ENCODE peak calls at places on chromosomes 7 and 10, in ten cellular contexts. One of them, this sample, is unnamed.

GRCh38 chr7:33886100-33886623 is 19.2 kb upstream of the BMPER start:
- DNase-seq in cardiac muscle cell: peak; percentile 74
- DNase-seq in GM12892: no peak
- DNase-seq in amniotic epithelial cell: no peak
- DNase-seq in GM10248: no peak
- DNase-seq in HEK293T: peak; percentile 81
- DNase-seq in activated CD4-positive, alpha-beta memory T cell treated with anti-CD3 and anti-CD28 coated beads for 36 hours: no peak
- DNase-seq in stimulated activated CD8-positive, alpha-beta memory T cell treated with anti-CD3 and anti-CD28 coated beads, Interleukin-15, amount 100 ng/mL, for 24 hours: no peak
- DNase-seq in activated CD4-positive, alpha-beta T cell treated with anti-CD3 and anti-CD28 coated beads, Interleukin-2, amount 50 U/mL, for 48 hours: no peak
- DNase-seq in endodermal cell: peak; percentile 95
- DNase-seq in this sample: no peak

GRCh38 chr7:50372921-50373320 is 68.4 kb downstream of the IKZF1 start:
- DNase-seq in cardiac muscle cell: no peak
- DNase-seq in GM12892: no peak
- DNase-seq in amniotic epithelial cell: no peak
- DNase-seq in GM10248: no peak
- DNase-seq in HEK293T: no peak
- DNase-seq in activated CD4-positive, alpha-beta memory T cell treated with anti-CD3 and anti-CD28 coated beads for 36 hours: no peak
- DNase-seq in stimulated activated CD8-positive, alpha-beta memory T cell treated with anti-CD3 and anti-CD28 coated beads, Interleukin-15, amount 100 ng/mL, for 24 hours: no peak
- DNase-seq in activated CD4-positive, alpha-beta T cell treated with anti-CD3 and anti-CD28 coated beads, Interleukin-2, amount 50 U/mL, for 48 hours: no peak
- DNase-seq in endodermal cell: no peak
- DNase-seq in this sample: no peak

GRCh38 chr10:52664629-52665028 is 108.0 kb downstream of the MBL2 start:
- DNase-seq in cardiac muscle cell: no peak
- DNase-seq in GM12892: no peak
- DNase-seq in amniotic epithelial cell: no peak
- DNase-seq in GM10248: no peak
- DNase-seq in HEK293T: no peak
- DNase-seq in activated CD4-positive, alpha-beta memory T cell treated with anti-CD3 and anti-CD28 coated beads for 36 hours: no peak
- DNase-seq in stimulated activated CD8-positive, alpha-beta memory T cell treated with anti-CD3 and anti-CD28 coated beads, Interleukin-15, amount 100 ng/mL, for 24 hours: no peak
- DNase-seq in activated CD4-positive, alpha-beta T cell treated with anti-CD3 and anti-CD28 coated beads, Interleukin-2, amount 50 U/mL, for 48 hours: no peak
- DNase-seq in endodermal cell: no peak
- DNase-seq in this sample: no peak

GRCh38 chr7:4158826-4159225 is 523.3 kb upstream of the FOXK1 start:
- DNase-seq in cardiac muscle cell: no peak
- DNase-seq in GM12892: no peak
- DNase-seq in amniotic epithelial cell: no peak
- DNase-seq in GM10248: no peak
- DNase-seq in HEK293T: no peak
- DNase-seq in activated CD4-positive, alpha-beta memory T cell treated with anti-CD3 and anti-CD28 coated beads for 36 hours: no peak
- DNase-seq in stimulated activated CD8-positive, alpha-beta memory T cell treated with anti-CD3 and anti-CD28 coated beads, Interleukin-15, amount 100 ng/mL, for 24 hours: no peak
- DNase-seq in activated CD4-positive, alpha-beta T cell treated with anti-CD3 and anti-CD28 coated beads, Interleukin-2, amount 50 U/mL, for 48 hours: no peak
- DNase-seq in endodermal cell: no peak
- DNase-seq in this sample: no peak

GRCh38 chr7:105890290-105890997 is 14.0 kb upstream of the ATXN7L1 start:
- DNase-seq in cardiac muscle cell: no peak
- DNase-seq in GM12892: no peak
- DNase-seq in amniotic epithelial cell: peak; percentile 69
- DNase-seq in GM10248: no peak
- DNase-seq in HEK293T: no peak
- DNase-seq in activated CD4-positive, alpha-beta memory T cell treated with anti-CD3 and anti-CD28 coated beads for 36 hours: peak; percentile 29
- DNase-seq in stimulated activated CD8-positive, alpha-beta memory T cell treated with anti-CD3 and anti-CD28 coated beads, Interleukin-15, amount 100 ng/mL, for 24 hours: no peak
- DNase-seq in activated CD4-positive, alpha-beta T cell treated with anti-CD3 and anti-CD28 coated beads, Interleukin-2, amount 50 U/mL, for 48 hours: peak; percentile 43
- DNase-seq in endodermal cell: no peak
- DNase-seq in this sample: no peak

GRCh38 chr7:155412416-155413253 is 45.3 kb upstream of the EN2 start:
- DNase-seq in cardiac muscle cell: peak; percentile 79
- DNase-seq in GM12892: peak; percentile 76
- DNase-seq in amniotic epithelial cell: no peak
- DNase-seq in GM10248: peak; percentile 83
- DNase-seq in HEK293T: peak; percentile 94
- DNase-seq in activated CD4-positive, alpha-beta memory T cell treated with anti-CD3 and anti-CD28 coated beads for 36 hours: peak; percentile 59
- DNase-seq in stimulated activated CD8-positive, alpha-beta memory T cell treated with anti-CD3 and anti-CD28 coated beads, Interleukin-15, amount 100 ng/mL, for 24 hours: no peak
- DNase-seq in activated CD4-positive, alpha-beta T cell treated with anti-CD3 and anti-CD28 coated beads, Interleukin-2, amount 50 U/mL, for 48 hours: peak; percentile 66
- DNase-seq in endodermal cell: peak; percentile 92
- DNase-seq in this sample: no peak

GRCh38 chr7:55504093-55504859 is 68.0 kb downstream of the VOPP1 start:
- DNase-seq in cardiac muscle cell: peak; percentile 31
- DNase-seq in GM12892: no peak
- DNase-seq in amniotic epithelial cell: peak; percentile 16
- DNase-seq in GM10248: no peak
- DNase-seq in HEK293T: no peak
- DNase-seq in activated CD4-positive, alpha-beta memory T cell treated with anti-CD3 and anti-CD28 coated beads for 36 hours: no peak
- DNase-seq in stimulated activated CD8-positive, alpha-beta memory T cell treated with anti-CD3 and anti-CD28 coated beads, Interleukin-15, amount 100 ng/mL, for 24 hours: no peak
- DNase-seq in activated CD4-positive, alpha-beta T cell treated with anti-CD3 and anti-CD28 coated beads, Interleukin-2, amount 50 U/mL, for 48 hours: no peak
- DNase-seq in endodermal cell: no peak
- DNase-seq in this sample: no peak

GRCh38 chr7:43105521-43106120 is 6.8 kb upstream of the HECW1 start:
- DNase-seq in cardiac muscle cell: no peak
- DNase-seq in GM12892: no peak
- DNase-seq in amniotic epithelial cell: no peak
- DNase-seq in GM10248: no peak
- DNase-seq in HEK293T: no peak
- DNase-seq in activated CD4-positive, alpha-beta memory T cell treated with anti-CD3 and anti-CD28 coated beads for 36 hours: no peak
- DNase-seq in stimulated activated CD8-positive, alpha-beta memory T cell treated with anti-CD3 and anti-CD28 coated beads, Interleukin-15, amount 100 ng/mL, for 24 hours: no peak
- DNase-seq in activated CD4-positive, alpha-beta T cell treated with anti-CD3 and anti-CD28 coated beads, Interleukin-2, amount 50 U/mL, for 48 hours: no peak
- DNase-seq in endodermal cell: no peak
- DNase-seq in this sample: no peak

GRCh38 chr10:110758898-110759297 is 112.8 kb upstream of the PDCD4 start:
- DNase-seq in cardiac muscle cell: no peak
- DNase-seq in GM12892: no peak
- DNase-seq in amniotic epithelial cell: peak; percentile 18
- DNase-seq in GM10248: no peak
- DNase-seq in HEK293T: no peak
- DNase-seq in activated CD4-positive, alpha-beta memory T cell treated with anti-CD3 and anti-CD28 coated beads for 36 hours: no peak
- DNase-seq in stimulated activated CD8-positive, alpha-beta memory T cell treated with anti-CD3 and anti-CD28 coated beads, Interleukin-15, amount 100 ng/mL, for 24 hours: no peak
- DNase-seq in activated CD4-positive, alpha-beta T cell treated with anti-CD3 and anti-CD28 coated beads, Interleukin-2, amount 50 U/mL, for 48 hours: no peak
- DNase-seq in endodermal cell: no peak
- DNase-seq in this sample: no peak

GRCh38 chr7:99789441-99790070 is 5.6 kb upstream of the CYP3A4 start:
- DNase-seq in cardiac muscle cell: peak; percentile 3
- DNase-seq in GM12892: no peak
- DNase-seq in amniotic epithelial cell: no peak
- DNase-seq in GM10248: no peak
- DNase-seq in HEK293T: no peak
- DNase-seq in activated CD4-positive, alpha-beta memory T cell treated with anti-CD3 and anti-CD28 coated beads for 36 hours: no peak
- DNase-seq in stimulated activated CD8-positive, alpha-beta memory T cell treated with anti-CD3 and anti-CD28 coated beads, Interleukin-15, amount 100 ng/mL, for 24 hours: no peak
- DNase-seq in activated CD4-positive, alpha-beta T cell treated with anti-CD3 and anti-CD28 coated beads, Interleukin-2, amount 50 U/mL, for 48 hours: no peak
- DNase-seq in endodermal cell: no peak
- DNase-seq in this sample: peak; percentile 21

GRCh38 chr7:96826089-96826488 is 116.4 kb upstream of the SEM1 start:
- DNase-seq in cardiac muscle cell: no peak
- DNase-seq in GM12892: no peak
- DNase-seq in amniotic epithelial cell: no peak
- DNase-seq in GM10248: no peak
- DNase-seq in HEK293T: no peak
- DNase-seq in activated CD4-positive, alpha-beta memory T cell treated with anti-CD3 and anti-CD28 coated beads for 36 hours: no peak
- DNase-seq in stimulated activated CD8-positive, alpha-beta memory T cell treated with anti-CD3 and anti-CD28 coated beads, Interleukin-15, amount 100 ng/mL, for 24 hours: no peak
- DNase-seq in activated CD4-positive, alpha-beta T cell treated with anti-CD3 and anti-CD28 coated beads, Interleukin-2, amount 50 U/mL, for 48 hours: no peak
- DNase-seq in endodermal cell: no peak
- DNase-seq in this sample: no peak

GRCh38 chr10:15229268-15229667 is 60.8 kb upstream of the NMT2 start:
- DNase-seq in cardiac muscle cell: no peak
- DNase-seq in GM12892: no peak
- DNase-seq in amniotic epithelial cell: no peak
- DNase-seq in GM10248: no peak
- DNase-seq in HEK293T: no peak
- DNase-seq in activated CD4-positive, alpha-beta memory T cell treated with anti-CD3 and anti-CD28 coated beads for 36 hours: no peak
- DNase-seq in stimulated activated CD8-positive, alpha-beta memory T cell treated with anti-CD3 and anti-CD28 coated beads, Interleukin-15, amount 100 ng/mL, for 24 hours: no peak
- DNase-seq in activated CD4-positive, alpha-beta T cell treated with anti-CD3 and anti-CD28 coated beads, Interleukin-2, amount 50 U/mL, for 48 hours: no peak
- DNase-seq in endodermal cell: no peak
- DNase-seq in this sample: no peak

GRCh38 chr7:26653430-26653911 is 210.9 kb downstream of the SKAP2 start:
- DNase-seq in cardiac muscle cell: peak; percentile 23
- DNase-seq in GM12892: no peak
- DNase-seq in amniotic epithelial cell: no peak
- DNase-seq in GM10248: no peak
- DNase-seq in HEK293T: peak; percentile 22
- DNase-seq in activated CD4-positive, alpha-beta memory T cell treated with anti-CD3 and anti-CD28 coated beads for 36 hours: no peak
- DNase-seq in stimulated activated CD8-positive, alpha-beta memory T cell treated with anti-CD3 and anti-CD28 coated beads, Interleukin-15, amount 100 ng/mL, for 24 hours: no peak
- DNase-seq in activated CD4-positive, alpha-beta T cell treated with anti-CD3 and anti-CD28 coated beads, Interleukin-2, amount 50 U/mL, for 48 hours: no peak
- DNase-seq in endodermal cell: no peak
- DNase-seq in this sample: no peak

GRCh38 chr10:112953075-112953501 is 3.0 kb downstream of the TCF7L2 start:
- DNase-seq in cardiac muscle cell: peak; percentile 59
- DNase-seq in GM12892: no peak
- DNase-seq in amniotic epithelial cell: peak; percentile 35
- DNase-seq in GM10248: no peak
- DNase-seq in HEK293T: no peak
- DNase-seq in activated CD4-positive, alpha-beta memory T cell treated with anti-CD3 and anti-CD28 coated beads for 36 hours: no peak
- DNase-seq in stimulated activated CD8-positive, alpha-beta memory T cell treated with anti-CD3 and anti-CD28 coated beads, Interleukin-15, amount 100 ng/mL, for 24 hours: no peak
- DNase-seq in activated CD4-positive, alpha-beta T cell treated with anti-CD3 and anti-CD28 coated beads, Interleukin-2, amount 50 U/mL, for 48 hours: no peak
- DNase-seq in endodermal cell: peak; percentile 76
- DNase-seq in this sample: no peak

GRCh38 chr7:18890134-18890533 is 227.3 kb downstream of the TWIST1 start:
- DNase-seq in cardiac muscle cell: no peak
- DNase-seq in GM12892: no peak
- DNase-seq in amniotic epithelial cell: peak; percentile 99
- DNase-seq in GM10248: no peak
- DNase-seq in HEK293T: no peak
- DNase-seq in activated CD4-positive, alpha-beta memory T cell treated with anti-CD3 and anti-CD28 coated beads for 36 hours: no peak
- DNase-seq in stimulated activated CD8-positive, alpha-beta memory T cell treated with anti-CD3 and anti-CD28 coated beads, Interleukin-15, amount 100 ng/mL, for 24 hours: no peak
- DNase-seq in activated CD4-positive, alpha-beta T cell treated with anti-CD3 and anti-CD28 coated beads, Interleukin-2, amount 50 U/mL, for 48 hours: no peak
- DNase-seq in endodermal cell: no peak
- DNase-seq in this sample: no peak

GRCh38 chr10:62071846-62072281 is 170.4 kb downstream of the ARID5B start:
- DNase-seq in cardiac muscle cell: no peak
- DNase-seq in GM12892: no peak
- DNase-seq in amniotic epithelial cell: peak; percentile 41
- DNase-seq in GM10248: no peak
- DNase-seq in HEK293T: no peak
- DNase-seq in activated CD4-positive, alpha-beta memory T cell treated with anti-CD3 and anti-CD28 coated beads for 36 hours: peak; percentile 61
- DNase-seq in stimulated activated CD8-positive, alpha-beta memory T cell treated with anti-CD3 and anti-CD28 coated beads, Interleukin-15, amount 100 ng/mL, for 24 hours: no peak
- DNase-seq in activated CD4-positive, alpha-beta T cell treated with anti-CD3 and anti-CD28 coated beads, Interleukin-2, amount 50 U/mL, for 48 hours: peak; percentile 53
- DNase-seq in endodermal cell: no peak
- DNase-seq in this sample: no peak

GRCh38 chr7:30476401-30477145 is 2.0 kb downstream of the NOD1 start:
- DNase-seq in cardiac muscle cell: no peak
- DNase-seq in GM12892: no peak
- DNase-seq in amniotic epithelial cell: peak; percentile 57
- DNase-seq in GM10248: no peak
- DNase-seq in HEK293T: no peak
- DNase-seq in activated CD4-positive, alpha-beta memory T cell treated with anti-CD3 and anti-CD28 coated beads for 36 hours: no peak
- DNase-seq in stimulated activated CD8-positive, alpha-beta memory T cell treated with anti-CD3 and anti-CD28 coated beads, Interleukin-15, amount 100 ng/mL, for 24 hours: no peak
- DNase-seq in activated CD4-positive, alpha-beta T cell treated with anti-CD3 and anti-CD28 coated beads, Interleukin-2, amount 50 U/mL, for 48 hours: no peak
- DNase-seq in endodermal cell: no peak
- DNase-seq in this sample: no peak

GRCh38 chr7:101362334-101363195 is at the start of gene COL26A1:
- DNase-seq in cardiac muscle cell: peak; percentile 82
- DNase-seq in GM12892: no peak
- DNase-seq in amniotic epithelial cell: no peak
- DNase-seq in GM10248: no peak
- DNase-seq in HEK293T: peak; percentile 58
- DNase-seq in activated CD4-positive, alpha-beta memory T cell treated with anti-CD3 and anti-CD28 coated beads for 36 hours: peak; percentile 20
- DNase-seq in stimulated activated CD8-positive, alpha-beta memory T cell treated with anti-CD3 and anti-CD28 coated beads, Interleukin-15, amount 100 ng/mL, for 24 hours: no peak
- DNase-seq in activated CD4-positive, alpha-beta T cell treated with anti-CD3 and anti-CD28 coated beads, Interleukin-2, amount 50 U/mL, for 48 hours: peak; percentile 24
- DNase-seq in endodermal cell: peak; percentile 90
- DNase-seq in this sample: no peak

GRCh38 chr10:107091126-107091525 is 73.4 kb downstream of the SORCS1 start:
- DNase-seq in cardiac muscle cell: no peak
- DNase-seq in GM12892: no peak
- DNase-seq in amniotic epithelial cell: no peak
- DNase-seq in GM10248: no peak
- DNase-seq in HEK293T: no peak
- DNase-seq in activated CD4-positive, alpha-beta memory T cell treated with anti-CD3 and anti-CD28 coated beads for 36 hours: no peak
- DNase-seq in stimulated activated CD8-positive, alpha-beta memory T cell treated with anti-CD3 and anti-CD28 coated beads, Interleukin-15, amount 100 ng/mL, for 24 hours: no peak
- DNase-seq in activated CD4-positive, alpha-beta T cell treated with anti-CD3 and anti-CD28 coated beads, Interleukin-2, amount 50 U/mL, for 48 hours: no peak
- DNase-seq in endodermal cell: no peak
- DNase-seq in this sample: no peak

GRCh38 chr10:72062832-72063702 is 25.3 kb downstream of the SPOCK2 start:
- DNase-seq in cardiac muscle cell: no peak
- DNase-seq in GM12892: no peak
- DNase-seq in amniotic epithelial cell: no peak
- DNase-seq in GM10248: no peak
- DNase-seq in HEK293T: no peak
- DNase-seq in activated CD4-positive, alpha-beta memory T cell treated with anti-CD3 and anti-CD28 coated beads for 36 hours: no peak
- DNase-seq in stimulated activated CD8-positive, alpha-beta memory T cell treated with anti-CD3 and anti-CD28 coated beads, Interleukin-15, amount 100 ng/mL, for 24 hours: no peak
- DNase-seq in activated CD4-positive, alpha-beta T cell treated with anti-CD3 and anti-CD28 coated beads, Interleukin-2, amount 50 U/mL, for 48 hours: no peak
- DNase-seq in endodermal cell: no peak
- DNase-seq in this sample: no peak

GRCh38 chr7:98278408-98278807 is 3.1 kb upstream of the BRI3 start:
- DNase-seq in cardiac muscle cell: no peak
- DNase-seq in GM12892: no peak
- DNase-seq in amniotic epithelial cell: no peak
- DNase-seq in GM10248: no peak
- DNase-seq in HEK293T: no peak
- DNase-seq in activated CD4-positive, alpha-beta memory T cell treated with anti-CD3 and anti-CD28 coated beads for 36 hours: no peak
- DNase-seq in stimulated activated CD8-positive, alpha-beta memory T cell treated with anti-CD3 and anti-CD28 coated beads, Interleukin-15, amount 100 ng/mL, for 24 hours: no peak
- DNase-seq in activated CD4-positive, alpha-beta T cell treated with anti-CD3 and anti-CD28 coated beads, Interleukin-2, amount 50 U/mL, for 48 hours: no peak
- DNase-seq in endodermal cell: no peak
- DNase-seq in this sample: no peak

GRCh38 chr7:139701908-139702307 is 75.9 kb downstream of the HIPK2 start:
- DNase-seq in cardiac muscle cell: no peak
- DNase-seq in GM12892: no peak
- DNase-seq in amniotic epithelial cell: no peak
- DNase-seq in GM10248: no peak
- DNase-seq in HEK293T: no peak
- DNase-seq in activated CD4-positive, alpha-beta memory T cell treated with anti-CD3 and anti-CD28 coated beads for 36 hours: no peak
- DNase-seq in stimulated activated CD8-positive, alpha-beta memory T cell treated with anti-CD3 and anti-CD28 coated beads, Interleukin-15, amount 100 ng/mL, for 24 hours: no peak
- DNase-seq in activated CD4-positive, alpha-beta T cell treated with anti-CD3 and anti-CD28 coated beads, Interleukin-2, amount 50 U/mL, for 48 hours: no peak
- DNase-seq in endodermal cell: no peak
- DNase-seq in this sample: no peak

GRCh38 chr7:4227105-4228010 is 454.7 kb upstream of the FOXK1 start:
- DNase-seq in cardiac muscle cell: no peak
- DNase-seq in GM12892: no peak
- DNase-seq in amniotic epithelial cell: no peak
- DNase-seq in GM10248: no peak
- DNase-seq in HEK293T: no peak
- DNase-seq in activated CD4-positive, alpha-beta memory T cell treated with anti-CD3 and anti-CD28 coated beads for 36 hours: no peak
- DNase-seq in stimulated activated CD8-positive, alpha-beta memory T cell treated with anti-CD3 and anti-CD28 coated beads, Interleukin-15, amount 100 ng/mL, for 24 hours: no peak
- DNase-seq in activated CD4-positive, alpha-beta T cell treated with anti-CD3 and anti-CD28 coated beads, Interleukin-2, amount 50 U/mL, for 48 hours: no peak
- DNase-seq in endodermal cell: peak; percentile 24
- DNase-seq in this sample: no peak

GRCh38 chr7:495326-495725 is 24.3 kb downstream of the PDGFA start:
- DNase-seq in cardiac muscle cell: no peak
- DNase-seq in GM12892: no peak
- DNase-seq in amniotic epithelial cell: no peak
- DNase-seq in GM10248: no peak
- DNase-seq in HEK293T: no peak
- DNase-seq in activated CD4-positive, alpha-beta memory T cell treated with anti-CD3 and anti-CD28 coated beads for 36 hours: no peak
- DNase-seq in stimulated activated CD8-positive, alpha-beta memory T cell treated with anti-CD3 and anti-CD28 coated beads, Interleukin-15, amount 100 ng/mL, for 24 hours: no peak
- DNase-seq in activated CD4-positive, alpha-beta T cell treated with anti-CD3 and anti-CD28 coated beads, Interleukin-2, amount 50 U/mL, for 48 hours: no peak
- DNase-seq in endodermal cell: no peak
- DNase-seq in this sample: no peak

GRCh38 chr10:29646960-29647431 is 12.2 kb upstream of the SVIL start:
- DNase-seq in cardiac muscle cell: no peak
- DNase-seq in GM12892: no peak
- DNase-seq in amniotic epithelial cell: peak; percentile 99
- DNase-seq in GM10248: no peak
- DNase-seq in HEK293T: no peak
- DNase-seq in activated CD4-positive, alpha-beta memory T cell treated with anti-CD3 and anti-CD28 coated beads for 36 hours: no peak
- DNase-seq in stimulated activated CD8-positive, alpha-beta memory T cell treated with anti-CD3 and anti-CD28 coated beads, Interleukin-15, amount 100 ng/mL, for 24 hours: no peak
- DNase-seq in activated CD4-positive, alpha-beta T cell treated with anti-CD3 and anti-CD28 coated beads, Interleukin-2, amount 50 U/mL, for 48 hours: no peak
- DNase-seq in endodermal cell: no peak
- DNase-seq in this sample: no peak

GRCh38 chr10:80945267-80945880 is 407.7 kb downstream of the SH2D4B start:
- DNase-seq in cardiac muscle cell: peak; percentile 68
- DNase-seq in GM12892: no peak
- DNase-seq in amniotic epithelial cell: no peak
- DNase-seq in GM10248: peak; percentile 10
- DNase-seq in HEK293T: peak; percentile 12
- DNase-seq in activated CD4-positive, alpha-beta memory T cell treated with anti-CD3 and anti-CD28 coated beads for 36 hours: no peak
- DNase-seq in stimulated activated CD8-positive, alpha-beta memory T cell treated with anti-CD3 and anti-CD28 coated beads, Interleukin-15, amount 100 ng/mL, for 24 hours: no peak
- DNase-seq in activated CD4-positive, alpha-beta T cell treated with anti-CD3 and anti-CD28 coated beads, Interleukin-2, amount 50 U/mL, for 48 hours: no peak
- DNase-seq in endodermal cell: peak; percentile 66
- DNase-seq in this sample: no peak

GRCh38 chr7:115297651-115298050 is 375.8 kb downstream of the MDFIC start:
- DNase-seq in cardiac muscle cell: no peak
- DNase-seq in GM12892: no peak
- DNase-seq in amniotic epithelial cell: peak; percentile 48
- DNase-seq in GM10248: no peak
- DNase-seq in HEK293T: peak; percentile 5
- DNase-seq in activated CD4-positive, alpha-beta memory T cell treated with anti-CD3 and anti-CD28 coated beads for 36 hours: no peak
- DNase-seq in stimulated activated CD8-positive, alpha-beta memory T cell treated with anti-CD3 and anti-CD28 coated beads, Interleukin-15, amount 100 ng/mL, for 24 hours: no peak
- DNase-seq in activated CD4-positive, alpha-beta T cell treated with anti-CD3 and anti-CD28 coated beads, Interleukin-2, amount 50 U/mL, for 48 hours: no peak
- DNase-seq in endodermal cell: no peak
- DNase-seq in this sample: no peak

GRCh38 chr10:79048639-79049550 is 19.9 kb upstream of the ZMIZ1 start:
- DNase-seq in cardiac muscle cell: no peak
- DNase-seq in GM12892: no peak
- DNase-seq in amniotic epithelial cell: no peak
- DNase-seq in GM10248: no peak
- DNase-seq in HEK293T: no peak
- DNase-seq in activated CD4-positive, alpha-beta memory T cell treated with anti-CD3 and anti-CD28 coated beads for 36 hours: peak; percentile 12
- DNase-seq in stimulated activated CD8-positive, alpha-beta memory T cell treated with anti-CD3 and anti-CD28 coated beads, Interleukin-15, amount 100 ng/mL, for 24 hours: no peak
- DNase-seq in activated CD4-positive, alpha-beta T cell treated with anti-CD3 and anti-CD28 coated beads, Interleukin-2, amount 50 U/mL, for 48 hours: no peak
- DNase-seq in endodermal cell: peak; percentile 51
- DNase-seq in this sample: peak; percentile 52